ENCODE peak calls at places on chromosomes 1 and 21, in four cellular contexts. R is cardiac muscle cell, W is lung, L is H1. E is an unnamed sample. For H3K4me1, the result is how much of the 10 kb centered on the place peaks cover.

GRCh38 chr1:39427369-39427768 is 64.1 kb upstream of the BMP8A start:
- DNase-seq in R (peak), W (no peak), L (no peak), E (no peak)

GRCh38 chr1:198809247-198809646 is 170.4 kb downstream of the PTPRC start:
- DNase-seq in R (peak), W (no peak), L (no peak), E (no peak)

GRCh38 chr1:116417678-116418077 is 44.6 kb downstream of the ATP1A1 start:
- DNase-seq in R (no peak), W (peak), L (no peak), E (no peak)

GRCh38 chr1:59438058-59438560 is 141.2 kb downstream of the FGGY start:
- DNase-seq in R (no peak), W (no peak), L (no peak), E (no peak)

GRCh38 chr1:29809446-29810120 is 573.3 kb downstream of the PTPRU start:
- DNase-seq in R (no peak), W (no peak), L (peak), E (no peak)

GRCh38 chr1:24051206-24051945 is 60.6 kb downstream of the MYOM3 start:
- DNase-seq in R (peak), W (no peak), L (no peak), E (no peak)

GRCh38 chr1:153677718-153678518 is 570 bp upstream of the NPR1 start:
- DNase-seq in R (peak), W (peak), L (peak), E (peak)

GRCh38 chr21:43825936-43826622 is 36.7 kb downstream of the RRP1 start:
- DNase-seq in R (no peak), W (no peak), L (no peak), E (no peak)

DNA sequence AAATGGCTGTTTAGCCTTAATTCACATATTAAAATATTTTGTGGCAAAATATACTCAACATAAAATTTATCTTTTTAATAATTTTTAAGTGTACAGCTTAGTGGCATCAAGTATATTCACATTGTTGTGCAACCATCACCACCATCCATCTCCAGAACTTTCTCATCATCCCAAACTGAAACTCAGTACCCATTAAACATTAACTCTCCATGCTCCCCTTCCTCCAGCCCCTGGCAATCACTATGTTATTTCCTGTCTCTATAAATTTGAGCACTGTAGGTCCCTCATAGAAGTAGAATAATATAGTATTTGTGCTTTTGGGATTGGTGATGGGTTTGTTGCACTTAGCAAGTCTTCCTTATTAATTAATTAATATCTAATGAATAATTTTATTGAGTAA is 29.4 kb downstream of the CCN1 start:
- DNase-seq in R (no peak), W (no peak), L (no peak), E (no peak)
- H3K4me1 ChIP-seq in R (under half), W (under half), L (under half), E (under half)

GRCh38 chr1:6911974-6912373 is 126.7 kb downstream of the CAMTA1 start:
- DNase-seq in R (peak), W (no peak), L (no peak), E (no peak)
- H3K4me3 ChIP-seq in R (no peak), W (no peak), L (no peak), E (no peak)

GRCh38 chr1:89974701-89975470 is 20.0 kb upstream of the ZNF326 start:
- DNase-seq in R (peak), W (no peak), L (no peak), E (no peak)
- H3K4me1 ChIP-seq in R (under half), W (under half), L (under half), E (under half)

GRCh38 chr1:161763522-161764098 is 2.5 kb upstream of the ATF6 start:
- DNase-seq in R (no peak), W (no peak), L (no peak), E (no peak)
- H3K4me3 ChIP-seq in R (no peak), W (no peak), L (no peak), E (no peak)